ENCODE peak calls at places on chromosomes 5 and 9, in six cellular contexts. F is A549, V is IMR-90, A is K562, J is HepG2, Q is GM12878. L is an unnamed sample.

GRCh38 chr9:131731237-131731995 is 8.5 kb downstream of the RAPGEF1 start:
- DNase-seq in F (no peak), V (peak), A (no peak), J (peak), Q (no peak), L (no peak)

GRCh38 chr9:86732514-86732913 is 214.8 kb downstream of the GAS1 start:
- DNase-seq in F (no peak), V (peak), A (no peak), J (no peak), Q (no peak), L (no peak)

GRCh38 chr9:109815366-109815947 is 35.5 kb downstream of the PALM2AKAP2 start:
- DNase-seq in F (no peak), V (peak), A (no peak), J (peak), Q (no peak), L (no peak)

GRCh38 chr9:122127396-122127798 is 32.2 kb downstream of the NDUFA8 start:
- DNase-seq in F (no peak), V (no peak), A (no peak), J (no peak), Q (no peak), L (no peak)

GRCh38 chr9:23825143-23825531 is 903 bp downstream of the ELAVL2 start:
- DNase-seq in F (no peak), V (no peak), A (no peak), J (no peak), Q (no peak), L (no peak)

GRCh38 chr5:167819406-167819805 is 472.0 kb upstream of the WWC1 start:
- DNase-seq in F (no peak), V (no peak), A (no peak), J (no peak), Q (peak), L (no peak)

GRCh38 chr9:36572515-36573418 is at the start of gene MELK:
- DNase-seq in F (peak), V (peak), A (peak), J (peak), Q (no peak), L (peak)

GRCh38 chr5:439181-439580 is 3.8 kb upstream of the EXOC3 start:
- DNase-seq in F (no peak), V (no peak), A (no peak), J (no peak), Q (no peak), L (no peak)

GRCh38 chr5:159510282-159510681 is 180.0 kb upstream of the IL12B start:
- DNase-seq in F (no peak), V (peak), A (no peak), J (peak), Q (no peak), L (peak)

GRCh38 chr9:71984388-71985069 is 73.1 kb downstream of the C9orf85 start:
- DNase-seq in F (no peak), V (peak), A (no peak), J (no peak), Q (no peak), L (no peak)

GRCh38 chr5:112977440-112977861 is 853 bp downstream of the DCP2 start:
- DNase-seq in F (no peak), V (no peak), A (no peak), J (no peak), Q (no peak), L (no peak)

GRCh38 chr9:90299963-90300362 is 342.7 kb downstream of the DIRAS2 start:
- DNase-seq in F (no peak), V (no peak), A (no peak), J (no peak), Q (no peak), L (no peak)

DNA sequence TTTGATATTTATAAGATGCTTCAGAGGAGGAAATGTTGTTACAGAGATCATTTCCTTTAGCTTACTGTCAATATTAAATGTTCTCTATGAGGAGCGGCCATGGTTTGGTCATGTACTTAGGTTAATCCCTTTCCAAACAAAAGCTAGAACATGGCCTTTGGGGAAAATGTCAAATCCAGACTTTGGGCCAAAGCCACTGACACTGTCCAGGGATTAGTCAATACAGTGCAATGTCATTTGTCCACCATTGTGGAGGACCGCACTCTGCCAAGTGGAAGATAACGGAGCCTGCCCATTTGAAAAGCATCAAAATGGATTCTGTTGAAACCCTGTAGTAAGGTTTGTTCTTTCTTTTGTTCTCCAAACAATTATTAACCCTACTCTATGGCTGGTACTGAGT is 50.1 kb downstream of the FRMPD1 start:
- DNase-seq in F (no peak), V (no peak), A (no peak), J (peak), Q (no peak), L (no peak)
- TF ChIP-seq BHLHE40 in F (no peak), V (no peak), A (no peak), J (no peak), Q (no peak), L (no peak)

GRCh38 chr5:142164315-142164714 is 55.7 kb downstream of the NDFIP1 start:
- DNase-seq in F (no peak), V (no peak), A (no peak), J (no peak), Q (no peak), L (no peak)

GRCh38 chr5:142156839-142157463 is 48.4 kb downstream of the NDFIP1 start:
- DNase-seq in F (no peak), V (no peak), A (no peak), J (no peak), Q (no peak), L (no peak)

GRCh38 chr5:142153674-142154448 is 45.3 kb downstream of the NDFIP1 start:
- DNase-seq in F (no peak), V (no peak), A (no peak), J (peak), Q (no peak), L (no peak)

DNA sequence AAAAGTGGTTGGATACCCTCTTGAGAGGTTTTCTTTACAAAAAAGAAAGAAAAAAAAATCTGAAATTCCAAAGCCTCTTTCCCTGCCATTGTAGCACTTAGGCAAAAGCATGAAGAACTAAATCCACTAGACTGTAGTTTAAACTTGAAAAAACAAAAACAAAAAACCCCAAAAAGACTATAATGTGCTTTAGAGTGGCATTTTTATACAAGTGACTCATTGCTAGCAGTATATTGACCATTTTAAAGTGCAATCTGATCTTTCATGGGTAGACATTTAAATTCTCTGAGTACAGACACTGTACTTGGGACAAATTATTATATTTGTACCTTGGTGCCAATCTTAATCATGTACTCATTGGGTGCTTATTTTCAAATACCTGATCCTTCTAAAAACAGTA is 50.8 kb downstream of the NDFIP1 start:
- DNase-seq in F (no peak), V (no peak), A (no peak), J (no peak), Q (no peak), L (no peak)
- TF ChIP-seq BHLHE40 in F (no peak), V (no peak), A (no peak), J (no peak), Q (no peak), L (no peak)

GRCh38 chr5:9059920-9060691 is 485.8 kb downstream of the SEMA5A start:
- DNase-seq in F (no peak), V (peak), A (no peak), J (no peak), Q (no peak), L (no peak)
- TF ChIP-seq BHLHE40 in F (no peak), V (peak), A (no peak), J (no peak), Q (no peak), L (no peak)

DNA sequence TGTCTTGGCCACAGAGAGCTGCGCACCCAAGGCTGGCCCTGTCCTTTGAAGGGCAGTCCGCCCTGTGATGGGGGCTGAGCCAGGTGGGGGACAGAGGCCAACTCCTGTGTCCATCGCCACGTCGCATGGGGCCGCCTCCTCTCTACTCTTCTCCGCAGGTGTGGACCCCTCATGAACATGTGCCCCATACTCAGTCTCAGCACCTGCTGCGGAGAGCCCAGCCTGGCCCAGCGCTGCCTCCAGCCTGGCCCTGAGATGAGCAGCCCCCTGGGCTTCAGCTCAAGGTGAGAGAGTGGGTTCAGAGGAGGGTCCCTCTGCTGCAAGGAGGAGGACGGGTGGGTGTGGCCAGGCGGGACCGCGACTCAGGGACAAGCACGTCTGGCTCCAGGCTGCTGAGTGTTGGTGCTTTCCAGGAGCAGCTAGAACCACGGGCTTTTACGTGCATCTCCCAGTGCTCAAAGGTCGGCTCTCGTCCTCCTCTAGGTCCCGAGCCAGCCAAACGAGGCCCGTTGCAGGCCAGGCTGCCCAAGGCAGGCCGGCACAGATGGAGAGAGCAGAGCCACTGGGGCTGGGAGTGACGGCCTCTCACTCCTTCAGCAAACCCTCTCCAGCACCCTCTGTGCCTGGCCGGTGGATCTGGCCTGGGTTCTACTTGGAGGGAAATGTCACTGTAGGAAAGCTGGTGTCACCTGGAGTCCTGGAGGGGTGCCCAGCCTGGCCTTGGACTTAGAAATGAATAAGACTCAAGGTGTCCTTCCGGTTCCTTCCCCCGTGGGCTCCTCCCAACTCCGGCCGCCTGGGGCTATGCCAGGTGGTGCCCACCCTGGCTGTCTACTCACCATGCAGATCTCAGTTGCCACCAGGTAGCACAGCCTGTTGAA is 48.9 kb upstream of the RNF130 start:
- DNase-seq in F (no peak), V (no peak), A (no peak), J (no peak), Q (no peak), L (no peak)
- TF ChIP-seq BHLHE40 in F (no peak), V (no peak), A (no peak), J (no peak), Q (no peak), L (no peak)

GRCh38 chr9:18606281-18606680 is 132.3 kb downstream of the ADAMTSL1 start:
- DNase-seq in F (no peak), V (peak), A (no peak), J (no peak), Q (no peak), L (no peak)
- TF ChIP-seq BHLHE40 in F (no peak), V (no peak), A (no peak), J (no peak), Q (no peak), L (no peak)

GRCh38 chr5:174305241-174305681 is 259.8 kb downstream of the NSG2 start:
- DNase-seq in F (no peak), V (no peak), A (no peak), J (no peak), Q (no peak), L (no peak)
- TF ChIP-seq BHLHE40 in F (no peak), V (no peak), A (no peak), J (no peak), Q (no peak), L (no peak)

DNA sequence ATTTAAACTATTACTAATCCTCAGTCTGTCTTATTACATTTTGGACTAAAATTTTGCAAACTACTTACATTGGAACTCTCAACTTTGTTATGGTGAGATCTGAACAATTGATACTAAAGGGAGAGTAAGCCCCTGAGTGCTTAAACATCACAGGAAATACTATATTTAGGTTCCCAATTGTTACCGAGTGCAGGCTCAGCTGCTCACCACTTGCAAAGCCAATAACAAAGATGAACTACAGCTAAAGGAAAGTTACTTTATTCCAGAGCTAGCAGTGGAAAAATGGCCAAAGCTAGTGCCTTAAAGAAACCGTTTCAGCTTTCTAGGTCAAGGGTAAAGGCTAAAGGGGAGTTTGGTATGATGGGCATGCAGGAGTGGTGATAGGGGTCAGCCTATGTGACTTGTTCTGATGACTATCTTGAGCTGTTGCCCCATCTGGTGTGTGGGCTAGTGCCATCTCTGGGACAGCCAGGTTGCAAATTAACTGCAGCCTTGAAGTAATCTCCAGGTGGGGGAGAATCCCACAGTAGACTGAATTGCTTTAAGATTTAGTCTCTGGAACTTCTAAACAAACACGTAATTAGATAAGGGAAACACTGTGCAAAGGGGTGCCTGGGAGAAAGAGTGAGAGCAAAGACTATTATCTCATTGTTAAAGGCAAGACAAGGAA is 7.8 kb upstream of the NDUFB6 start:
- DNase-seq in F (no peak), V (no peak), A (no peak), J (peak), Q (no peak), L (no peak)
- TF ChIP-seq BHLHE40 in F (no peak), V (no peak), A (no peak), J (no peak), Q (no peak), L (no peak)

GRCh38 chr5:150515446-150515845 is 7.5 kb downstream of the NDST1 start:
- DNase-seq in F (no peak), V (peak), A (no peak), J (no peak), Q (no peak), L (no peak)
- TF ChIP-seq BHLHE40 in F (no peak), V (no peak), A (no peak), J (no peak), Q (no peak), L (no peak)

GRCh38 chr5:98474802-98475201 is 298.7 kb upstream of the RGMB start:
- DNase-seq in F (no peak), V (no peak), A (no peak), J (no peak), Q (no peak), L (no peak)
- TF ChIP-seq BHLHE40 in F (no peak), V (no peak), A (no peak), J (no peak), Q (no peak), L (no peak)

L was measured in HEK293T.